ENCODE peak calls at places on chromosomes 6 and 20, in four cellular contexts. P, Z, F and W are unnamed samples.

GRCh38 chr20:19975901-19976300 is 41.3 kb upstream of the NAA20 start:
- DNase-seq in P (no peak), Z (peak), F (no peak), W (no peak)

GRCh38 chr20:48295966-48296421 is 510.7 kb upstream of the SULF2 start:
- DNase-seq in P (peak), Z (no peak), F (no peak), W (no peak)

GRCh38 chr20:4326194-4327065 is 311.1 kb upstream of the RNF24 start:
- DNase-seq in P (no peak), Z (no peak), F (no peak), W (no peak)

GRCh38 chr6:40520108-40520507 is 67.1 kb downstream of the LRFN2 start:
- DNase-seq in P (no peak), Z (no peak), F (no peak), W (no peak)

GRCh38 chr6:63516186-63516944 is 55.9 kb upstream of the LOC128125822 start:
- DNase-seq in P (peak), Z (no peak), F (no peak), W (no peak)

GRCh38 chr6:50249493-50249892 is 199.8 kb upstream of the DEFB112 start:
- DNase-seq in P (peak), Z (no peak), F (no peak), W (no peak)

GRCh38 chr6:73648166-73648565 is 5.6 kb downstream of the SLC17A5 start:
- DNase-seq in P (peak), Z (no peak), F (no peak), W (no peak)

GRCh38 chr6:51004380-51004779 is 185.7 kb downstream of the TFAP2B start:
- DNase-seq in P (no peak), Z (no peak), F (no peak), W (no peak)

GRCh38 chr6:52929321-52930164 is 20.0 kb upstream of the GSTA3 start:
- DNase-seq in P (peak), Z (peak), F (no peak), W (peak)

GRCh38 chr6:109340811-109341210 is 41.5 kb downstream of the CD164 start:
- DNase-seq in P (no peak), Z (no peak), F (no peak), W (no peak)

GRCh38 chr6:15922510-15923307 is 206.2 kb upstream of the MYLIP start:
- DNase-seq in P (peak), Z (no peak), F (no peak), W (no peak)

GRCh38 chr6:114764866-114765265 is 422.0 kb upstream of the HS3ST5 start:
- DNase-seq in P (no peak), Z (no peak), F (no peak), W (no peak)

GRCh38 chr6:140586426-140587061 is 1212.1 kb upstream of the CITED2 start:
- DNase-seq in P (no peak), Z (no peak), F (peak), W (no peak)

GRCh38 chr6:155274533-155274932 is 10.7 kb downstream of the CLDN20 start:
- DNase-seq in P (no peak), Z (no peak), F (no peak), W (no peak)

GRCh38 chr6:54929245-54929909 is 82.8 kb downstream of the FAM83B start:
- DNase-seq in P (peak), Z (no peak), F (no peak), W (no peak)

GRCh38 chr20:18750735-18751134 is 62.8 kb upstream of the SCP2D1 start:
- DNase-seq in P (peak), Z (no peak), F (peak), W (no peak)

GRCh38 chr20:14334306-14334930 is 3.0 kb downstream of the FLRT3 start:
- DNase-seq in P (peak), Z (peak), F (no peak), W (peak)

GRCh38 chr6:131924881-131925474 is 26.2 kb downstream of the CCN2 start:
- DNase-seq in P (peak), Z (peak), F (no peak), W (no peak)

GRCh38 chr6:15399651-15400470 is 154.0 kb downstream of the JARID2 start:
- DNase-seq in P (no peak), Z (peak), F (no peak), W (peak)

GRCh38 chr20:58714340-58714922 is 21.8 kb downstream of the NPEPL1 start:
- DNase-seq in P (no peak), Z (no peak), F (no peak), W (peak)

GRCh38 chr20:63011798-63012197 is 5.0 kb upstream of the BHLHE23 start:
- DNase-seq in P (no peak), Z (no peak), F (peak), W (no peak)

GRCh38 chr6:16184129-16184528 is 54.3 kb upstream of the GMPR start:
- DNase-seq in P (peak), Z (peak), F (peak), W (no peak)

GRCh38 chr6:7707787-7708186 is 18.1 kb upstream of the BMP6 start:
- DNase-seq in P (no peak), Z (no peak), F (no peak), W (no peak)

DNA sequence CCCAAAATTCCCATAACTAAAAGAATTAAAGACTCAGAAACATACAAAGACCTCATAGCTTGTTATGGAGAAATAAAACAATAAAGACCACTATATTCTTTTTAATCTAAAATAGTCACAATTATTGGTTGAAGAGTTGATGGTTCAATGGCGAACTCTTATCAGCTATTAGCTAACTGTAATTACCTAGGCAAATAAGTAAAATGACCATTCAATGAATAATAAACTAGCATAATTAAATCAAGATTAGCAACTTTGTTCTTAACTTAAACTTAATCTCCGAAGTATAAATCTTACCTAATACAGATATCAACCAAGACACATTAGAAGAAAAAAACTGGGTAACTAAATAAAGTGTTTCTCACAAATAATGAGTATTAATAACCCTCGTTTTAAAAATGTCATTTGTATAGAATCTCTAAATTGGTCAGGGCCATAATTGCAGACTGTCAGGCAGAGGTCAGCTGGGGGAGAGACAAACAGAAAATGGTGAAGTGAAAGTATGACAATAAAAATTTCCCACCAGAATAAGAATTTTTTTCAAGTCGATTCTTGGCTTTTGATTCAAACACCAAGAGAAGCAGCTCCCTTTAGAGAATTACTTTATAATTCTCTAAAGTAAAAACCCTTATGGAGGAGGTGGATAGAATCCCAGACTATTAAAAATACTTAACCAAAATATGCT is 1.7 kb downstream of the FKBP5 start:
- DNase-seq in P (no peak), Z (no peak), F (no peak), W (no peak)
- TF ChIP-seq PBX3 in P (no peak), Z (no peak), F (no peak), W (no peak)

GRCh38 chr20:44955270-44955669 is 4.9 kb downstream of the TOMM34 start:
- DNase-seq in P (no peak), Z (no peak), F (no peak), W (no peak)

GRCh38 chr20:44958276-44958675 is 1.9 kb downstream of the TOMM34 start:
- DNase-seq in P (no peak), Z (no peak), F (no peak), W (no peak)

GRCh38 chr20:44954198-44954597 is 6.0 kb downstream of the TOMM34 start:
- DNase-seq in P (no peak), Z (no peak), F (no peak), W (no peak)

GRCh38 chr20:44959082-44959895 is 908 bp downstream of the TOMM34 start:
- DNase-seq in P (peak), Z (peak), F (no peak), W (peak)

GRCh38 chr20:44956410-44956809 is 3.8 kb downstream of the TOMM34 start:
- DNase-seq in P (no peak), Z (no peak), F (no peak), W (no peak)
- TF ChIP-seq PBX3 in P (no peak), Z (no peak), F (no peak), W (no peak)

GRCh38 chr6:168347615-168348014 is 28.0 kb upstream of the DACT2 start:
- DNase-seq in P (no peak), Z (no peak), F (no peak), W (no peak)

GRCh38 chr6:168344338-168344737 is 24.8 kb upstream of the DACT2 start:
- DNase-seq in P (no peak), Z (no peak), F (no peak), W (no peak)

GRCh38 chr6:168345266-168345665 is 25.7 kb upstream of the DACT2 start:
- DNase-seq in P (no peak), Z (no peak), F (no peak), W (no peak)

GRCh38 chr6:168347053-168347452 is 27.5 kb upstream of the DACT2 start:
- DNase-seq in P (no peak), Z (no peak), F (no peak), W (no peak)

GRCh38 chr6:168345896-168346754 is 26.5 kb upstream of the DACT2 start:
- DNase-seq in P (no peak), Z (no peak), F (no peak), W (no peak)
- TF ChIP-seq PBX3 in P (no peak), Z (no peak), F (no peak), W (no peak)

GRCh38 chr6:75279418-75279817 is 5.2 kb downstream of the TMEM30A start:
- DNase-seq in P (no peak), Z (no peak), F (no peak), W (peak)

GRCh38 chr6:75278474-75279077 is 6.0 kb downstream of the TMEM30A start:
- DNase-seq in P (no peak), Z (no peak), F (no peak), W (no peak)

GRCh38 chr6:75282706-75283105 is 1.9 kb downstream of the TMEM30A start:
- DNase-seq in P (no peak), Z (no peak), F (no peak), W (no peak)

GRCh38 chr6:75281643-75282042 is 2.9 kb downstream of the TMEM30A start:
- DNase-seq in P (no peak), Z (no peak), F (no peak), W (no peak)

GRCh38 chr6:75280131-75280855 is 4.3 kb downstream of the TMEM30A start:
- DNase-seq in P (no peak), Z (no peak), F (no peak), W (no peak)
- TF ChIP-seq PBX3 in P (no peak), Z (no peak), F (no peak), W (no peak)